ENCODE peak calls at places on chromosomes 1 and 21, in five cellular contexts. E is HCT116, A is GM12878, P is HepG2, D is H1. M is an unnamed sample.

GRCh38 chr1:73401666-73402065 is 796.3 kb downstream of the LRRIQ3 start:
- DNase-seq in E (no peak), A (no peak), P (no peak), D (no peak), M (no peak)

GRCh38 chr1:151371744-151372410 is 628 bp downstream of the SELENBP1 start:
- DNase-seq in E (no peak), A (no peak), P (no peak), D (no peak), M (peak; percentile 34)

GRCh38 chr1:6612641-6613360 is 730 bp upstream of the PHF13 start:
- DNase-seq in E (no peak), A (no peak), P (peak; percentile 23), D (no peak), M (peak; percentile 71)

GRCh38 chr1:81477704-81478103 is 323.0 kb upstream of the ADGRL2 start:
- DNase-seq in E (no peak), A (no peak), P (no peak), D (no peak), M (no peak)

GRCh38 chr1:32066489-32066873 is 6.3 kb upstream of the TMEM39B start:
- DNase-seq in E (peak; percentile 48), A (no peak), P (no peak), D (no peak), M (peak; percentile 78)

GRCh38 chr1:97270508-97271307 is 549.1 kb downstream of the PTBP2 start:
- DNase-seq in E (no peak), A (no peak), P (no peak), D (no peak), M (no peak)

GRCh38 chr1:243508303-243508713 is 252.5 kb downstream of the SDCCAG8 start:
- DNase-seq in E (no peak), A (no peak), P (no peak), D (no peak), M (peak; percentile 9)

GRCh38 chr1:162305969-162306368 is 70.7 kb downstream of the SPATA46 start:
- DNase-seq in E (no peak), A (no peak), P (peak; percentile 12), D (no peak), M (no peak)

GRCh38 chr1:221246067-221246466 is 366.8 kb downstream of the HLX start:
- DNase-seq in E (no peak), A (no peak), P (no peak), D (no peak), M (no peak)

GRCh38 chr21:26451014-26451740 is 121.9 kb downstream of the CYYR1 start:
- DNase-seq in E (no peak), A (no peak), P (no peak), D (no peak), M (no peak)

GRCh38 chr1:223319913-223320600 is 43.9 kb downstream of the SUSD4 start:
- DNase-seq in E (no peak), A (no peak), P (no peak), D (no peak), M (no peak)

GRCh38 chr21:42025392-42026071 is 15.4 kb upstream of the ZBTB21 start:
- DNase-seq in E (no peak), A (no peak), P (no peak), D (no peak), M (no peak)

GRCh38 chr21:38990424-38990794 is 184.7 kb downstream of the ETS2 start:
- DNase-seq in E (no peak), A (no peak), P (peak; percentile 61), D (no peak), M (no peak)

GRCh38 chr1:182175340-182176068 is 114.0 kb upstream of the ZNF648 start:
- DNase-seq in E (no peak), A (no peak), P (peak; percentile 63), D (no peak), M (no peak)

GRCh38 chr1:156052862-156053769 is 482 bp downstream of the UBQLN4 start:
- DNase-seq in E (peak; percentile 72), A (no peak), P (peak; percentile 65), D (peak; percentile 94), M (peak; percentile 82)

GRCh38 chr21:33543505-33544129 is 779 bp downstream of the SON start:
- DNase-seq in E (no peak), A (no peak), P (no peak), D (no peak), M (no peak)

GRCh38 chr1:203289281-203289981 is 15.9 kb upstream of the BTG2 start:
- DNase-seq in E (no peak), A (peak; percentile 99), P (no peak), D (no peak), M (peak; percentile 89)

GRCh38 chr1:3919706-3920105 is 19.6 kb upstream of the C1orf174 start:
- DNase-seq in E (no peak), A (no peak), P (no peak), D (no peak), M (no peak)

GRCh38 chr1:247107694-247108093 is 3.5 kb upstream of the ZNF669 start:
- DNase-seq in E (no peak), A (no peak), P (no peak), D (peak; percentile 33), M (no peak)

GRCh38 chr21:41152149-41152548 is 15.8 kb upstream of the BACE2 start:
- DNase-seq in E (no peak), A (no peak), P (no peak), D (no peak), M (no peak)

GRCh38 chr1:201024251-201024998 is 911 bp upstream of the KIF21B start:
- DNase-seq in E (no peak), A (no peak), P (peak; percentile 19), D (no peak), M (peak; percentile 62)

GRCh38 chr1:24276791-24277190 is 42.4 kb upstream of the GRHL3 start:
- DNase-seq in E (no peak), A (no peak), P (peak; percentile 19), D (no peak), M (no peak)

GRCh38 chr1:86640161-86640560 is 64.2 kb upstream of the SH3GLB1 start:
- DNase-seq in E (no peak), A (no peak), P (no peak), D (no peak), M (no peak)

GRCh38 chr1:203672354-203672753 is 45.7 kb downstream of the ATP2B4 start:
- DNase-seq in E (no peak), A (no peak), P (no peak), D (no peak), M (no peak)

GRCh38 chr1:46606255-46606965 is 2.3 kb upstream of the MKNK1 start:
- DNase-seq in E (no peak), A (no peak), P (no peak), D (no peak), M (no peak)

GRCh38 chr1:28136636-28137613 is 39.6 kb downstream of the PTAFR start:
- DNase-seq in E (no peak), A (no peak), P (no peak), D (no peak), M (no peak)

GRCh38 chr1:79895573-79895972 is 889.0 kb upstream of the ADGRL4 start:
- DNase-seq in E (no peak), A (no peak), P (no peak), D (no peak), M (no peak)

GRCh38 chr1:90162216-90162615 is 167.3 kb downstream of the ZNF326 start:
- DNase-seq in E (no peak), A (no peak), P (no peak), D (no peak), M (no peak)

GRCh38 chr1:117171900-117172501 is 38.7 kb downstream of the VTCN1 start:
- DNase-seq in E (no peak), A (no peak), P (peak; percentile 67), D (no peak), M (no peak)

GRCh38 chr1:169745015-169745861 is 11.4 kb upstream of the SELE start:
- DNase-seq in E (no peak), A (no peak), P (peak; percentile 97), D (no peak), M (no peak)

GRCh38 chr1:24830680-24831272 is 85.5 kb downstream of the CLIC4 start:
- DNase-seq in E (peak; percentile 68), A (no peak), P (peak; percentile 62), D (no peak), M (peak; percentile 68)

GRCh38 chr1:207873055-207873890 is 37.7 kb downstream of the CD34 start:
- DNase-seq in E (no peak), A (no peak), P (no peak), D (no peak), M (no peak)

GRCh38 chr1:225880636-225881035 is 1.5 kb downstream of the TMEM63A start:
- DNase-seq in E (no peak), A (no peak), P (peak; percentile 21), D (no peak), M (no peak)

GRCh38 chr1:8464987-8465386 is 147.1 kb downstream of the SLC45A1 start:
- DNase-seq in E (no peak), A (no peak), P (no peak), D (no peak), M (no peak)
- TF ChIP-seq SRF in E (no peak), A (no peak), P (no peak), D (no peak), M (no peak)

DNA sequence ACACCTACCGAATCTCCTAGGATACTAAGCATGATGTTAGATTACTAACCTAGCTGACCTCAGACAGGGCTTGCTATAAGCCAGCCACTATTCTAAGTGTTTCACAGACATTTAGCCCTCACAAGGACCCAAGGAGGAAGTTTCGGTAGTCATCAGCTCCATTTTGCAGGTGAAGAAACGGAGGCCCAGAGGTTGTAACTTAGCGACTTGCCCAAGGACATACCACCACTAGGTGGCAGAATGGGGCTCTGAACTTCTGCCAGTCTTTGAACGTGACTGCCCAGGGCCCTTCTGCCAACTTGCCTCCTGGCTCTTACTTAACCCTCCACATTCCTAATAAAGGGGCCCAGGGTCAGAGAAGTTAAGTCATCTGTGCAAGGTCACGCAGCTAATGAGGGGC is 283.5 kb downstream of the C1orf94 start:
- DNase-seq in E (peak; percentile 47), A (peak; percentile 31), P (peak; percentile 21), D (peak; percentile 85), M (peak; percentile 62)
- TF ChIP-seq CTCF in E (peak; percentile 59), A (peak; percentile 74), P (peak; percentile 69), D (peak; percentile 85), M (peak; percentile 74)

DNA sequence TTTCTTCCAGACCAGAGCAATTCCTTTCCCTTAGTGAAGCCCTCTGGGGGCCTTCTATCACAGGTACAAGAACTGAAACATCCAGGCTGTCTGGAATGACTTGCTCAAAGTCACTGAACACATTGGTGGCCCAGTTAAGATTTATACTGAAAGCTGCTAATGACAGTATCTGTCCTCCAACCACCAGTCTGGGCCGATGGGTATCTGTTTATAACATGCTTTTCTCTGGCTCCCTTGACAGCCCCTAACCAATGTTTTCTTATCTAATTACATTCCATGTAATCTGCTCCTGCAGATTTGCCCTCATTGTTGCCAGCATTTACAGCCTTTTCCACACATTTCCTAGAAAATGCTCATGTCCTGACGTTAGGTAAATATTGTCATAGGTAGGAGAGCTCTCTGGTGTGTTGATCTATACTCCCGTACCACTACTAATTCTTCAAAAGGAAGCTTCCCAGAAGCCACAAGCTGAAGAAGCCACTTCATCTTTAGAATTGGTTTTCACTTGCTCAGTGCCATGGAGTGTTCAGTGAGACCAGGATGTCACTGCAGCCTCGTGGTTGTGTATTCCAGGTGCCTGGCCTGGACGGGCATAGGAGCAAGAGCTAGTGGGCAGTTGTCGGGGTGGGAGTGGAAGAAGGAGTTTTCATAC is 163.9 kb downstream of the TSEN15 start:
- DNase-seq in E (no peak), A (no peak), P (no peak), D (no peak), M (no peak)
- TF ChIP-seq SRF in E (no peak), A (no peak), P (no peak), D (no peak), M (no peak)

DNA sequence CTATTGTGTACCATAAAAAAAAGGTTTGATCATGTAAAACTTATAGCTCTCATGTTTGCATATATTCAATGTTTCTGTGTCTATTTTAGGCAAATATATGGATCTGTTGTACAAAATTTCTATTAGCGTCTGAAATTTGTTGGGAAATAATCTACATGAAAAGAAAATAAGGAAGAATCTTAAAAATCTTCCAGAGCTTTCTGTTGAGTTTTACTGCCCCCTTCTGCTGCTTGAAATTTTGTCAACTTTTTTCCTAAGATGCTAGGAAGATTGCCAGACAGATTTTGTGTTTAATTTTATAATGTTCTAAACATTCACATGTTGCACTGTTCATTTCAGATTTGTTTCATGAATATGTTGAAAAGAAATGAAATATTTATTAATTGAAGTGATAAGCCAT is 2.5 kb upstream of the PTGS2 start:
- DNase-seq in E (no peak), A (no peak), P (no peak), D (no peak), M (no peak)
- TF ChIP-seq CTCF in E (peak; percentile 33), A (peak; percentile 10), P (no peak), D (no peak), M (no peak)

M was measured in K562.